ENCODE peak calls at places on chromosomes 5 and 9, in five cellular contexts. H, Y, T, P and E are unnamed samples.

GRCh38 chr5:172766287-172767104 is 4.5 kb downstream of the DUSP1 start:
- DNase-seq in Y (peak), T (peak), P (no peak), H (peak), E (peak)

GRCh38 chr9:87443461-87443860 is 54.2 kb upstream of the DAPK1 start:
- DNase-seq in Y (no peak), T (no peak), H (no peak), P (no peak), E (no peak)

GRCh38 chr5:140360681-140361479 is 886 bp downstream of the SLC4A9 start:
- DNase-seq in P (no peak), H (no peak), Y (no peak), T (no peak), E (no peak)

GRCh38 chr5:93421987-93422391 is 159.0 kb downstream of the NR2F1-AS1 start:
- DNase-seq in H (no peak), T (no peak), Y (no peak), P (no peak), E (no peak)

GRCh38 chr5:14946813-14947640 is 75.4 kb upstream of the ANKH start:
- DNase-seq in T (no peak), P (no peak), Y (no peak), H (peak), E (no peak)

GRCh38 chr9:128149001-128149701 is at the start of gene LCN2:
- DNase-seq in Y (no peak), T (no peak), H (no peak), P (no peak), E (no peak)

GRCh38 chr5:59142927-59143326 is 560.1 kb downstream of the RAB3C start:
- DNase-seq in P (no peak), T (no peak), Y (no peak), H (no peak), E (no peak)

GRCh38 chr5:171444582-171444981 is 25.1 kb downstream of the FGF18 start:
- DNase-seq in P (no peak), T (no peak), Y (no peak), H (no peak), E (no peak)

GRCh38 chr5:146832985-146833732 is 45.4 kb downstream of the PPP2R2B start:
- DNase-seq in Y (no peak), T (no peak), P (no peak), H (no peak), E (no peak)

GRCh38 chr9:89745601-89746376 is 141.0 kb downstream of the GADD45G start:
- DNase-seq in P (no peak), H (no peak), T (no peak), Y (no peak), E (no peak)

GRCh38 chr9:88182501-88182900 is 44.2 kb upstream of the SPATA31C2 start:
- DNase-seq in Y (no peak), H (no peak), T (no peak), P (no peak), E (no peak)

GRCh38 chr5:91128604-91129003 is 254.5 kb downstream of the ARRDC3 start:
- DNase-seq in T (no peak), Y (no peak), P (no peak), H (no peak), E (no peak)

GRCh38 chr9:94859226-94859625 is 132.7 kb downstream of the AOPEP start:
- DNase-seq in H (no peak), P (no peak), Y (no peak), T (no peak), E (no peak)

GRCh38 chr5:134007581-134008256 is 2.9 kb upstream of the VDAC1 start:
- DNase-seq in P (no peak), Y (no peak), H (no peak), T (no peak), E (no peak)

GRCh38 chr9:29311221-29311620 is 1737.9 kb upstream of the C9orf72 start:
- DNase-seq in T (no peak), Y (no peak), H (no peak), P (no peak), E (no peak)

DNA sequence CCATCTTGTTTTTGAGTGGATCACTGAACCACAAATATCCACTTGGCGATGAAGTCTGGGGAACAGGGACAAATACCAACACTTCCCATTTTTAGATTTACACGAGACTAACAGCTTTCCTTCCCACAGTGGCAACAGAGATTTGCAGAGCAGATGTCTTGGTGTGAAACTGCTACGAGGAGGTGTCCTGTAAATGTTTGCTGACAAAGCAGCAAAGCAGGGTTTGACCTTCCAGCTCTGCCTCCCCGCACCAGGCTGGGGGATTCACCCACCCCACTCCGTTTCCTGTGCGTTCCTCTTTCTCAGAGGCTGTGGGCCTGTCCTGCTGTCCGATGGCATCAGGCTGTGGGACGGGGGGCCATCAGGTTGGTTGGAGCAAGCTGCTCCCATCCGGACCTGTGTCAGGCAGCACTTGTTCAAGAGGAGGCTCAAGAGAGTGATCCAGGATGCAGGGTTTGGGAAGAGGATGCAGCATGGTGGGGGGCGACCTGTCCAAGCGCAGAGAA is 693 bp upstream of the RGS3 start:
- DNase-seq in P (no peak), H (no peak), T (no peak), Y (no peak), E (no peak)
- H3K4me3 ChIP-seq in P (no peak), H (no peak), T (peak), Y (no peak), E (no peak)

DNA sequence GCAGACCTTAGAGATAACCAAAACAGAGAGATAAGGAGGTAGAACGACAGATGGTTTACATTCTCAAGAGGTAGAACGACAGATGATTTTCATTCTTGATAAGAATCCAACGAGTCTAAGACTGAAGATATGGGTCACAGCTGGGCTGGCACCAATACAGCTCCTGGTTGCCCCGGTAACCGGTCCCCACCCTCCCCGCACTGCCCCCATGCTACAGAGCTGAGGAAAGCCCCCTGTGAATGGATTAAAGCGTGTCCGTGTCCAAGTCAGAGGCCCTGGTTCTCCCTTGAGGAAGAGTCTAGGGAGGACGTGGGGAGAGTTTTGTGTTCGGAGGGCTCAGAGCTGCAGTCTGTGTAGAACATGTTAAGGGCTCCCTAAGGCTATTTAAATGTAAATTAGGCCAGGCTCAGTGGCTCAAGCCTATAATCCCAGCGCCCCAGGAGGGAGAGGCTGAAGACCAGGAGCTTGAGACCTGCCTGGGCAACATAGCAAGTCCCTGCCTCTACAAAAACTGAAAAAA is 8.1 kb downstream of the IDNK start:
- DNase-seq in P (no peak), H (no peak), T (no peak), Y (no peak), E (no peak)
- H3K4me3 ChIP-seq in P (no peak), H (no peak), T (no peak), Y (no peak), E (no peak)

GRCh38 chr5:163565931-163566608 is 60.7 kb downstream of the MAT2B start:
- DNase-seq in Y (no peak), P (no peak), T (no peak), H (peak), E (no peak)
- H3K4me3 ChIP-seq in Y (peak), P (peak), T (peak), H (peak), E (peak)

GRCh38 chr5:56688402-56688801 is 126.9 kb upstream of the MAP3K1 start:
- DNase-seq in T (no peak), P (no peak), H (no peak), Y (no peak), E (no peak)

GRCh38 chr5:56683733-56684132 is 131.6 kb upstream of the MAP3K1 start:
- DNase-seq in P (no peak), T (no peak), H (no peak), Y (no peak), E (no peak)

GRCh38 chr5:56684159-56684558 is 131.2 kb upstream of the MAP3K1 start:
- DNase-seq in P (no peak), H (no peak), Y (no peak), T (no peak), E (no peak)

GRCh38 chr5:56685503-56686217 is 129.7 kb upstream of the MAP3K1 start:
- DNase-seq in H (no peak), T (no peak), Y (no peak), P (no peak), E (no peak)

DNA sequence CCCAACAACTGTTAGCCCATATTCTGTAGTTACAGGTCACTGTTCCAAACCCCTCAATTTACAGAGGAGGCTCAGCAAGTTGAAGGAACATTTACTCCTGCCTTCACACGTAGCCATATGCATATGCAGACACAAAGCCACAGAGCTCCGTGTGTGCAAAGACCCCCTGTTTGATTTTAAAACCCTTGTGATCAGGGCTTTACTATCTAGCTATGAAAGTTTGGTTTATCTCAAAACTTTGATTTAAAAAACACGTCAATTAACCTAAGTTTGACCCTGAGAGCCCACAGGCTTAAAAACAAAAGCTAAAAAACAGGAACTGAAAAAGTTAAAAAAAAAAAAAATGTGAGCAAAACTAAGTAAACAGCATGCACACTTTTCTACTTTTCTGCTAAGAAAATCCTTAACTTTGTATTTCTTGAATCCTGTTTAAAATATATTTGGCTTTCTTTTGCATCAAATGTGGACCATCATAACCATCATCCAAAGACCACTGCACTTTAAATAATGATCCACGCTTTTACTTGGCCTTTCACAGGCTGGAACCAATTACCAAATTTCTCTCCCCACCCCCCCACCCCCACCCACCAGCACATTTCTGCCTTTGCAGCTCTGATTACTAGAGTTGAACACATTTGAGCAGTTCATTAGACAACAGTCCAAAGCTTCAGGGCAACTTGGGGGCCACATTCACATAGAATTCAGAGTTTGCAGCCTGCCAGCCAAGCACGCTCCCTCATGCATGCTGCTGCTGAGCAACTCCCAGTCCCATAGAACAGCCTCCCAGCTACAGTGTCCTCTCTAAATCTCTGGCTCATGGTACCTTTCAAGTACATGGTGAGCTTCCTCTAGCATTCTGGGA is 128.8 kb upstream of the MAP3K1 start:
- DNase-seq in P (peak), H (no peak), Y (no peak), T (no peak), E (no peak)
- H3K4me3 ChIP-seq in P (no peak), H (no peak), Y (no peak), T (no peak), E (no peak)

GRCh38 chr9:108108290-108108689 is 618.7 kb upstream of the KLF4 start:
- DNase-seq in T (no peak), H (no peak), Y (no peak), P (no peak), E (no peak)

GRCh38 chr9:108109927-108110326 is 620.4 kb upstream of the KLF4 start:
- DNase-seq in T (no peak), P (no peak), H (no peak), Y (no peak), E (no peak)

GRCh38 chr9:108108802-108109448 is 619.4 kb upstream of the KLF4 start:
- DNase-seq in P (no peak), T (no peak), Y (no peak), H (peak), E (peak)

GRCh38 chr9:108117775-108118174 is 628.2 kb upstream of the KLF4 start:
- DNase-seq in P (no peak), Y (no peak), H (no peak), T (no peak), E (no peak)

DNA sequence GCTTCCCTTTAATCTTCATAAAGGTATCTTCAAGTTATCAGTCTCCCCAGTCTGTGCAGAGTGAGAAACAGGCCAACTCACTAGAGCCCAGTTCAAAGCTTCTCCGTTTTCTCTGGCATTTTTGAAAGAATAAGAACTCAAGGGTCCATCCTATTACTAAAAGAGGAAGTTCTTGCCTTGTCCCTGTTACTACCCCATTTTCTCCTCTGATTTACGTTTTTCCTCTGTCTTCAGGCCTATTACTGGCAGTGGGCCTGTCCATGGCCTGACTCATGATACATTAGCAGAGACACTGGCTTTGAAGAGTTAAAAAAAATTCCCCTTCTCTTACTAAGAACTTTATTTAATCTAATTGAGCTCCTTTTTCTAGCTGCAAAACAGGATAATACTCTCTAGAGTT is 624.0 kb upstream of the KLF4 start:
- DNase-seq in H (no peak), Y (no peak), T (no peak), P (no peak), E (no peak)
- H3K4me3 ChIP-seq in H (no peak), Y (no peak), T (no peak), P (no peak), E (no peak)

GRCh38 chr5:84383816-84384603 is 670 bp downstream of the EDIL3 start:
- DNase-seq in Y (peak), T (peak), P (no peak), H (peak), E (no peak)

GRCh38 chr5:84383296-84383815 is 1.3 kb downstream of the EDIL3 start:
- DNase-seq in Y (no peak), H (no peak), T (peak), P (no peak), E (no peak)

GRCh38 chr5:84385705-84386104 is 1.0 kb upstream of the EDIL3 start:
- DNase-seq in P (no peak), T (no peak), H (no peak), Y (no peak), E (no peak)

GRCh38 chr5:84382363-84383295 is 2.1 kb downstream of the EDIL3 start:
- DNase-seq in P (no peak), Y (peak), T (peak), H (peak), E (no peak)

GRCh38 chr5:84384604-84385575 is at the start of gene EDIL3:
- DNase-seq in H (peak), P (no peak), T (peak), Y (peak), E (no peak)
- H3K4me3 ChIP-seq in H (peak), P (no peak), T (peak), Y (peak), E (peak)

DNA sequence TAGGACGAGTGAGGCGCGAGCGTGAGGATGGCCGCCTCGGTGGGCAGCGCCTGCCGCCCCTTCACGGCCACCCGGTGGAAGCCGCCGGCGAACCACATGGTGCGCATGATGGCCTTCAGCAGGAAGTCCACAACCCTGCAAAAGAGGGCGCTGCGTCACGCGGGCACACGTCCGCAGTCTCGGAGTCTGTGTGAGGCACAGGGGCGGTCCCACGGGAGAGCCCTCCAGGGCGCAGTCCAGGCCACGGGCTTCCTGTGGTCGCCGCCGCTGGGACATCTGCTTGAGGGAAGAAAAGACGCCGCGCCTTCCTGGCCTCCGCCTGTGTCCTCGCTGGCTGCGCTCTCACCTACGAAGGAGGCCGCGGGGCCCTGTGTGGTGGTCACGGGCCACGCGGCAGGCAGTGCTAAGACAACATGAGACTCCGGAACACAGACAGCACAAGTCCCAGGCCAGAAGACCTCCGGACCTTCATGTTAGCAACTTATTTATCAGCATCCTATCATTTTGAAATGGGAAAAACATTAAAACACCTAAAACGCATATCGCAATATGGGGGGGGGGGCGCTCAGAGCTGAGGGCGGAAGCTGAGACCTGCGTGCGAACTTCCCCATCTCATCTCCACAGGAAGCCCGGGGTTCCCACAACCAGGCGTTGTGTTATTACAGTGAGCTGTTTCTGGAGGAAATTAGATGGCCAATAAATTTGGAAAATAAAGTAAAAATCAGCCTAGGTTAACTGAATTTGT is 28.8 kb downstream of the LPCAT1 start:
- DNase-seq in H (no peak), P (no peak), T (no peak), Y (no peak), E (no peak)
- H3K4me3 ChIP-seq in H (no peak), P (peak), T (no peak), Y (no peak), E (no peak)

GRCh38 chr9:137168907-137169763 is 716 bp downstream of the LRRC26 start:
- DNase-seq in P (no peak), Y (no peak), H (no peak), T (no peak), E (no peak)
- H3K4me3 ChIP-seq in P (peak), Y (peak), H (no peak), T (peak), E (peak)